ENCODE peak calls at places on chromosomes 11 and 22, in seven cellular contexts. One of them, this sample, is unnamed.

GRCh38 chr11:65503606-65503922 is 4.7 kb downstream of the MALAT1 start:
- DNase-seq in foreskin fibroblast: peak; percentile 29
- DNase-seq in adrenal gland: no peak
- DNase-seq in A549: no peak
- DNase-seq in spleen: no peak
- DNase-seq in PC-3: no peak
- DNase-seq in brain microvascular endothelial cell: no peak
- DNase-seq in this sample: no peak

GRCh38 chr11:128505449-128506058 is 81.8 kb downstream of the ETS1 start:
- DNase-seq in foreskin fibroblast: peak; percentile 31
- DNase-seq in adrenal gland: no peak
- DNase-seq in A549: no peak
- DNase-seq in spleen: no peak
- DNase-seq in PC-3: no peak
- DNase-seq in brain microvascular endothelial cell: no peak
- DNase-seq in this sample: no peak

GRCh38 chr11:120773501-120774031 is 250.3 kb upstream of the TBCEL start:
- DNase-seq in foreskin fibroblast: no peak
- DNase-seq in adrenal gland: peak; percentile 35
- DNase-seq in A549: no peak
- DNase-seq in spleen: no peak
- DNase-seq in PC-3: peak; percentile 63
- DNase-seq in brain microvascular endothelial cell: no peak
- DNase-seq in this sample: no peak

GRCh38 chr11:121595717-121596156 is 143.0 kb upstream of the SORL1-AS1 start:
- DNase-seq in foreskin fibroblast: peak; percentile 98
- DNase-seq in adrenal gland: no peak
- DNase-seq in A549: peak; percentile 8
- DNase-seq in spleen: no peak
- DNase-seq in PC-3: peak; percentile 99
- DNase-seq in brain microvascular endothelial cell: peak; percentile 96
- DNase-seq in this sample: no peak

GRCh38 chr11:75873417-75874148 is 58.6 kb downstream of the UVRAG start:
- DNase-seq in foreskin fibroblast: no peak
- DNase-seq in adrenal gland: no peak
- DNase-seq in A549: no peak
- DNase-seq in spleen: no peak
- DNase-seq in PC-3: no peak
- DNase-seq in brain microvascular endothelial cell: no peak
- DNase-seq in this sample: no peak

GRCh38 chr22:40153705-40154104 is 24.0 kb upstream of the TNRC6B start:
- DNase-seq in foreskin fibroblast: no peak
- DNase-seq in adrenal gland: no peak
- DNase-seq in A549: no peak
- DNase-seq in spleen: no peak
- DNase-seq in PC-3: no peak
- DNase-seq in brain microvascular endothelial cell: no peak
- DNase-seq in this sample: no peak

GRCh38 chr22:17159504-17159951 is 451 bp upstream of the HDHD5 start:
- DNase-seq in foreskin fibroblast: peak; percentile 73
- DNase-seq in adrenal gland: peak; percentile 74
- DNase-seq in A549: peak; percentile 13
- DNase-seq in spleen: no peak
- DNase-seq in PC-3: peak; percentile 61
- DNase-seq in brain microvascular endothelial cell: peak; percentile 20
- DNase-seq in this sample: peak; percentile 71

GRCh38 chr11:15700456-15700855 is 585.7 kb downstream of the INSC start:
- DNase-seq in foreskin fibroblast: no peak
- DNase-seq in adrenal gland: no peak
- DNase-seq in A549: no peak
- DNase-seq in spleen: no peak
- DNase-seq in PC-3: no peak
- DNase-seq in brain microvascular endothelial cell: no peak
- DNase-seq in this sample: no peak

GRCh38 chr11:112961146-112961668 is at the start of gene NCAM1:
- DNase-seq in foreskin fibroblast: peak; percentile 74
- DNase-seq in adrenal gland: peak; percentile 96
- DNase-seq in A549: peak; percentile 4
- DNase-seq in spleen: peak; percentile 78
- DNase-seq in PC-3: peak; percentile 23
- DNase-seq in brain microvascular endothelial cell: peak; percentile 48
- DNase-seq in this sample: peak; percentile 92

GRCh38 chr11:43582837-43583462 is 97.6 kb upstream of the HSD17B12 start:
- DNase-seq in foreskin fibroblast: peak; percentile 13
- DNase-seq in adrenal gland: no peak
- DNase-seq in A549: no peak
- DNase-seq in spleen: no peak
- DNase-seq in PC-3: no peak
- DNase-seq in brain microvascular endothelial cell: no peak
- DNase-seq in this sample: no peak

GRCh38 chr22:31137721-31138120 is 2.6 kb downstream of the PLA2G3 start:
- DNase-seq in foreskin fibroblast: no peak
- DNase-seq in adrenal gland: no peak
- DNase-seq in A549: no peak
- DNase-seq in spleen: no peak
- DNase-seq in PC-3: no peak
- DNase-seq in brain microvascular endothelial cell: no peak
- DNase-seq in this sample: no peak

GRCh38 chr11:131928992-131929391 is 558.6 kb downstream of the NTM start:
- DNase-seq in foreskin fibroblast: no peak
- DNase-seq in adrenal gland: no peak
- DNase-seq in A549: no peak
- DNase-seq in spleen: no peak
- DNase-seq in PC-3: no peak
- DNase-seq in brain microvascular endothelial cell: no peak
- DNase-seq in this sample: peak; percentile 25

GRCh38 chr11:131923309-131923708 is 552.9 kb downstream of the NTM start:
- DNase-seq in foreskin fibroblast: peak; percentile 39
- DNase-seq in adrenal gland: no peak
- DNase-seq in A549: no peak
- DNase-seq in spleen: no peak
- DNase-seq in PC-3: peak; percentile 80
- DNase-seq in brain microvascular endothelial cell: peak; percentile 25
- DNase-seq in this sample: no peak

GRCh38 chr11:131924446-131925240 is 554.2 kb downstream of the NTM start:
- DNase-seq in foreskin fibroblast: peak; percentile 40
- DNase-seq in adrenal gland: no peak
- DNase-seq in A549: no peak
- DNase-seq in spleen: no peak
- DNase-seq in PC-3: peak; percentile 81
- DNase-seq in brain microvascular endothelial cell: peak; percentile 59
- DNase-seq in this sample: no peak

GRCh38 chr11:131924001-131924400 is 553.6 kb downstream of the NTM start:
- DNase-seq in foreskin fibroblast: no peak
- DNase-seq in adrenal gland: no peak
- DNase-seq in A549: no peak
- DNase-seq in spleen: no peak
- DNase-seq in PC-3: no peak
- DNase-seq in brain microvascular endothelial cell: peak; percentile 11
- DNase-seq in this sample: no peak

DNA sequence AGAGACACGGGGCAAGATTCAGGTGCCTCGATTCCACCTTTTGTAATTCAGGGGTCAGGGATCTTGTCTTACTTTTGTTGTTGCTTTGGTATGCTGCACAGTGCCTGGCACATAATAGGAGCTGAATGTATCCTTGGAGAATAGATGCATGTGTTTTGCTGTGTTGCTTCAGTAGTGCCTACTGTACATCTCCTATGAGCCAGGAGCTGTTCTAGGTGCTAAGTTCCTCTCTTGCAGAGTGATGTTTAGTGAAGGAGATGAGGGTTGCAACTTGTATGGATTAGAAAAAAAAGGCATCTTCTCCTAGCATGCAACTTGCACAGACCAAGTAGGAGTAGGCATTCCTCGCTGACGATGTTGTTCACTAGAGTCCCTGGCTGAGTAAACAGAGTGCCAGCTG is 555.4 kb downstream of the NTM start:
- DNase-seq in foreskin fibroblast: no peak
- DNase-seq in adrenal gland: no peak
- DNase-seq in A549: no peak
- DNase-seq in spleen: no peak
- DNase-seq in PC-3: no peak
- DNase-seq in brain microvascular endothelial cell: no peak
- DNase-seq in this sample: no peak
- TF ChIP-seq CTCF in foreskin fibroblast: no peak
- TF ChIP-seq CTCF in adrenal gland: no peak
- TF ChIP-seq CTCF in A549: no peak
- TF ChIP-seq CTCF in spleen: no peak
- TF ChIP-seq CTCF in PC-3: no peak
- TF ChIP-seq CTCF in brain microvascular endothelial cell: no peak
- TF ChIP-seq CTCF in this sample: no peak

GRCh38 chr11:20597924-20598484 is 1.4 kb upstream of the SLC6A5 start:
- DNase-seq in foreskin fibroblast: no peak
- DNase-seq in adrenal gland: no peak
- DNase-seq in A549: no peak
- DNase-seq in spleen: no peak
- DNase-seq in PC-3: no peak
- DNase-seq in brain microvascular endothelial cell: no peak
- DNase-seq in this sample: no peak
- H3K4me3 ChIP-seq in foreskin fibroblast: no peak overlapping the region
- H3K4me3 ChIP-seq in adrenal gland: no peak overlapping the region
- H3K4me3 ChIP-seq in A549: peak overlapping the region; percentile 27
- H3K4me3 ChIP-seq in spleen: no peak overlapping the region
- H3K4me3 ChIP-seq in PC-3: no peak overlapping the region
- H3K4me3 ChIP-seq in brain microvascular endothelial cell: no peak overlapping the region
- H3K4me3 ChIP-seq in this sample: no peak overlapping the region

GRCh38 chr11:8247312-8247711 is 16.4 kb downstream of the LMO1 start:
- DNase-seq in foreskin fibroblast: peak; percentile 27
- DNase-seq in adrenal gland: no peak
- DNase-seq in A549: no peak
- DNase-seq in spleen: peak; percentile 76
- DNase-seq in PC-3: peak; percentile 52
- DNase-seq in brain microvascular endothelial cell: no peak
- DNase-seq in this sample: no peak
- TF ChIP-seq CTCF in foreskin fibroblast: peak; percentile 38
- TF ChIP-seq CTCF in adrenal gland: peak; percentile 53
- TF ChIP-seq CTCF in A549: peak; percentile 52
- TF ChIP-seq CTCF in spleen: no peak
- TF ChIP-seq CTCF in PC-3: peak; percentile 75
- TF ChIP-seq CTCF in brain microvascular endothelial cell: peak; percentile 63
- TF ChIP-seq CTCF in this sample: no peak

DNA sequence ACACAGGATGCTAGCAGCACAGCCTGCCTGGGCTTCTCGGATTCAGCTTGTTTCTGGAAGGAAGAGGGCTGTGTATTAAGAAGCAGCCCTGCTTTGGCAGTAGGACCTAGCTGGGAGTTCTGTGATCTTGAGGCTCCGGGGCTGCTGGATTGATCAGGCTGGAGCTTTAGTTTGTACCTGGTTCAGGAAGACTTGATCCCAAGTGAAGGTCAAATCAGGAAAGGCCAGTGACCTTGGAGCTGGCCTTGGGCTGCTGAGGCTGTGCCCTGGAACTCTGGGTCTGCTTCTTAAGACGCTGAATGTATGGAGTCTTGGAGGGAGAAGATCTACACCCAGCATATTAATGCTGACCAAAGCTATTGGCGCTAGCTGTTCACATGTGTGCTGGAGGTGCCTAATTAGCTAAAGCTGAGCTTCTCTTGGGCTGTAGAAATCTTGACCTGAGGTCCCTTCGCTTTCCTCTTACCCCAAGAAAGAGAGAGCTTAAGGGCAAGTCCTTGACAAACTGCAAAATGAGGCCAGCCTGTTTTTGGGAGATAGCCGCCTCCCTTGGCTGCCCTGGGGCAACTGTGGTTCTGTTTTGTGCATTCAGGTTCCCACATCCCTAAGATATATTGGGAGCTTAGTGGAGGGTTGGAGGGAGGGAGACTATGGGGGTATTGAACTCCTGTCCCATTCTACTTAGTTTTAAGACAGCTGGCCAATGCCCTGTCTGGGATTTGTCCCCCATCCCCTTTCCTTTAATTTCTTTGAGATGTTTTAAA is 135.9 kb downstream of the DBX1 start:
- DNase-seq in foreskin fibroblast: no peak
- DNase-seq in adrenal gland: no peak
- DNase-seq in A549: no peak
- DNase-seq in spleen: no peak
- DNase-seq in PC-3: no peak
- DNase-seq in brain microvascular endothelial cell: no peak
- DNase-seq in this sample: no peak
- H3K4me3 ChIP-seq in foreskin fibroblast: no peak overlapping the region
- H3K4me3 ChIP-seq in adrenal gland: no peak overlapping the region
- H3K4me3 ChIP-seq in A549: peak overlapping the region; percentile 49
- H3K4me3 ChIP-seq in spleen: no peak overlapping the region
- H3K4me3 ChIP-seq in PC-3: no peak overlapping the region
- H3K4me3 ChIP-seq in brain microvascular endothelial cell: peak overlapping the region; percentile 56
- H3K4me3 ChIP-seq in this sample: no peak overlapping the region

GRCh38 chr11:122882809-122883681 is 486 bp downstream of the JHY start:
- DNase-seq in foreskin fibroblast: peak; percentile 72
- DNase-seq in adrenal gland: peak; percentile 59
- DNase-seq in A549: peak; percentile 60
- DNase-seq in spleen: peak; percentile 85
- DNase-seq in PC-3: peak; percentile 83
- DNase-seq in brain microvascular endothelial cell: peak; percentile 74
- DNase-seq in this sample: peak; percentile 66

GRCh38 chr11:122877732-122878131 is 4.8 kb upstream of the JHY start:
- DNase-seq in foreskin fibroblast: no peak
- DNase-seq in adrenal gland: no peak
- DNase-seq in A549: no peak
- DNase-seq in spleen: no peak
- DNase-seq in PC-3: no peak
- DNase-seq in brain microvascular endothelial cell: no peak
- DNase-seq in this sample: no peak

GRCh38 chr11:122883682-122883981 is 1.1 kb downstream of the JHY start:
- DNase-seq in foreskin fibroblast: no peak
- DNase-seq in adrenal gland: no peak
- DNase-seq in A549: no peak
- DNase-seq in spleen: no peak
- DNase-seq in PC-3: no peak
- DNase-seq in brain microvascular endothelial cell: no peak
- DNase-seq in this sample: peak; percentile 38

GRCh38 chr11:122882189-122882808 is at the start of gene JHY:
- DNase-seq in foreskin fibroblast: peak; percentile 39
- DNase-seq in adrenal gland: no peak
- DNase-seq in A549: no peak
- DNase-seq in spleen: no peak
- DNase-seq in PC-3: no peak
- DNase-seq in brain microvascular endothelial cell: no peak
- DNase-seq in this sample: no peak

GRCh38 chr11:122879785-122880184 is 2.8 kb upstream of the JHY start:
- DNase-seq in foreskin fibroblast: no peak
- DNase-seq in adrenal gland: no peak
- DNase-seq in A549: no peak
- DNase-seq in spleen: no peak
- DNase-seq in PC-3: no peak
- DNase-seq in brain microvascular endothelial cell: no peak
- DNase-seq in this sample: no peak
- TF ChIP-seq CTCF in foreskin fibroblast: no peak
- TF ChIP-seq CTCF in adrenal gland: no peak
- TF ChIP-seq CTCF in A549: no peak
- TF ChIP-seq CTCF in spleen: no peak
- TF ChIP-seq CTCF in PC-3: no peak
- TF ChIP-seq CTCF in brain microvascular endothelial cell: no peak
- TF ChIP-seq CTCF in this sample: no peak

DNA sequence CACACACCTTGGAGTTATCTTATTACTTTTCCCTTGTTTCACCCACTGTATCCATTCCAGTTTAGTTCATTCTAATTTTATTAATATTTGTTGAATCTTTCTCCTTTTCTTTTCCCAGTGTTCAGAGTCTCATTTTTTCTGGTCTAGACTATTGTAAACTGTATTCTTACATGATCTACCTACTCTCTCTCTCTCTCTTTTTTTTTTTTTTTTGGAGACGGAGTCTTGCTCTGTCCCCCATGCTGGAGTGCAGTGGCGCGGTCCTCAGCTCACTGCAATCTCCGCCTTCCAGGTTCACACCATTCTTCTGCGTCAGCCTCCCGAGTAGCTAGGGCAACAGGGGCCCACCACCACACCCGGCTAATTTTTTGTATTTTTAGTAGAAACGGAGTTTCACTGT is 2.1 kb downstream of the ANKRD42 start:
- DNase-seq in foreskin fibroblast: no peak
- DNase-seq in adrenal gland: no peak
- DNase-seq in A549: no peak
- DNase-seq in spleen: no peak
- DNase-seq in PC-3: no peak
- DNase-seq in brain microvascular endothelial cell: no peak
- DNase-seq in this sample: no peak
- H3K4me3 ChIP-seq in foreskin fibroblast: peak overlapping the region; percentile 99
- H3K4me3 ChIP-seq in adrenal gland: no peak overlapping the region
- H3K4me3 ChIP-seq in A549: no peak overlapping the region
- H3K4me3 ChIP-seq in spleen: no peak overlapping the region
- H3K4me3 ChIP-seq in PC-3: peak overlapping the region; percentile 96
- H3K4me3 ChIP-seq in brain microvascular endothelial cell: no peak overlapping the region
- H3K4me3 ChIP-seq in this sample: no peak overlapping the region

This sample was measured in testis.